ENCODE peak calls at places on chromosomes 11 and 22, in six cellular contexts. F is stimulated activated effector memory CD8-positive, alpha-beta T cell treated with anti-CD3 and anti-CD28 coated beads, Interleukin-12 subunit alpha, Interleukin-12 subunit beta, amount 100 ng/mL, for 72 hours; R is NCI-H446; S is T-cell; E is adrenal gland; A is non-pigmented ciliary epithelial cell. X is an unnamed sample.
A peak's percentile ranks its signal among the peaks of the same experiment; 100 is the strongest.

GRCh38 chr11:130166457-130166784 is 6.8 kb downstream of the ST14 start:
- DNase-seq in A (peak; percentile 88), S (no peak), E (peak; percentile 88), R (peak; percentile 28), F (no peak), X (no peak)

GRCh38 chr11:83656931-83657330 is 370.8 kb upstream of the CCDC90B start:
- DNase-seq in S (no peak), R (no peak), E (no peak), A (no peak), F (no peak), X (no peak)

GRCh38 chr22:42385691-42386090 is 46.5 kb downstream of the NFAM1 start:
- DNase-seq in F (no peak), E (no peak), S (no peak), A (no peak), R (peak; percentile 87), X (no peak)

GRCh38 chr11:95153857-95154246 is 64.2 kb downstream of the ENDOD1 start:
- DNase-seq in R (no peak), F (no peak), A (no peak), S (no peak), E (no peak), X (no peak)

GRCh38 chr22:28146401-28147304 is 227.6 kb upstream of the PITPNB start:
- DNase-seq in S (no peak), R (peak; percentile 82), A (no peak), F (no peak), E (no peak), X (no peak)

GRCh38 chr11:2800655-2801531 is 84.7 kb downstream of the CDKN1C start:
- DNase-seq in S (no peak), E (peak; percentile 19), R (no peak), F (no peak), A (no peak), X (no peak)

GRCh38 chr22:50007057-50007511 is 5.5 kb downstream of the IL17REL start:
- DNase-seq in A (no peak), F (no peak), R (no peak), E (no peak), S (no peak), X (no peak)

GRCh38 chr22:46038174-46038487 is 61.2 kb upstream of the WNT7B start:
- DNase-seq in A (no peak), E (no peak), S (no peak), F (no peak), R (no peak), X (no peak)